ENCODE peak calls at places on chromosomes 13 and 19, in eight cellular contexts. F, V, D, K, H, R, Z and T are unnamed samples.

GRCh38 chr13:99439048-99439447 is 62.2 kb upstream of the TM9SF2 start:
- DNase-seq in F (no peak), V (no peak), D (no peak), K (no peak), H (no peak), R (no peak), Z (no peak), T (no peak)

GRCh38 chr13:40539954-40540706 is 126.3 kb downstream of the FOXO1 start:
- DNase-seq in F (peak; percentile 30), V (no peak), D (peak; percentile 96), K (no peak), H (no peak), R (no peak), Z (no peak), T (no peak)

GRCh38 chr13:83906240-83906820 is 24.1 kb upstream of the SLITRK1 start:
- DNase-seq in F (no peak), V (no peak), D (no peak), K (no peak), H (no peak), R (no peak), Z (no peak), T (peak; percentile 32)

GRCh38 chr19:48489608-48490216 is 20.5 kb downstream of the CYTH2 start:
- DNase-seq in F (peak; percentile 95), V (peak; percentile 91), D (peak; percentile 47), K (peak; percentile 57), H (peak; percentile 72), R (peak; percentile 90), Z (peak; percentile 71), T (peak; percentile 79)

GRCh38 chr19:37999309-38000213 is 92.6 kb downstream of the SIPA1L3 start:
- DNase-seq in F (peak; percentile 94), V (no peak), D (no peak), K (peak; percentile 43), H (no peak), R (peak; percentile 67), Z (no peak), T (no peak)

GRCh38 chr13:110055089-110055488 is 251.9 kb downstream of the COL4A1 start:
- DNase-seq in F (no peak), V (no peak), D (no peak), K (no peak), H (no peak), R (no peak), Z (no peak), T (no peak)

GRCh38 chr19:11626252-11626651 is 29.0 kb downstream of the ZNF627 start:
- DNase-seq in F (no peak), V (peak; percentile 9), D (no peak), K (no peak), H (no peak), R (no peak), Z (no peak), T (peak; percentile 26)

GRCh38 chr13:60463787-60464186 is 66.8 kb downstream of the TDRD3 start:
- DNase-seq in F (no peak), V (no peak), D (no peak), K (no peak), H (no peak), R (no peak), Z (no peak), T (no peak)

GRCh38 chr19:47098608-47099007 is 15.0 kb downstream of the ZC3H4 start:
- DNase-seq in F (no peak), V (no peak), D (no peak), K (no peak), H (no peak), R (peak; percentile 22), Z (no peak), T (no peak)

GRCh38 chr19:7540761-7541480 is 5.4 kb downstream of the PNPLA6 start:
- DNase-seq in F (no peak), V (no peak), D (no peak), K (no peak), H (no peak), R (no peak), Z (peak; percentile 86), T (no peak)

GRCh38 chr13:53151692-53152421 is 123.2 kb downstream of the OLFM4 start:
- DNase-seq in F (peak; percentile 1), V (peak; percentile 44), D (peak; percentile 43), K (no peak), H (no peak), R (no peak), Z (peak; percentile 44), T (peak; percentile 81)

GRCh38 chr13:94154362-94154761 is 325.1 kb downstream of the DCT start:
- DNase-seq in F (no peak), V (no peak), D (peak; percentile 11), K (peak; percentile 44), H (no peak), R (no peak), Z (no peak), T (peak; percentile 28)

GRCh38 chr19:3499738-3500428 is 591 bp downstream of the DOHH start:
- DNase-seq in F (no peak), V (no peak), D (no peak), K (no peak), H (no peak), R (no peak), Z (no peak), T (no peak)

GRCh38 chr13:62320129-62320724 is 904.6 kb upstream of the PCDH20 start:
- DNase-seq in F (peak; percentile 1), V (no peak), D (peak; percentile 22), K (no peak), H (no peak), R (no peak), Z (no peak), T (no peak)

GRCh38 chr13:97228850-97229521 is 6.9 kb downstream of the MBNL2 start:
- DNase-seq in F (no peak), V (no peak), D (no peak), K (no peak), H (no peak), R (no peak), Z (no peak), T (no peak)

GRCh38 chr19:3608750-3609322 is 2.2 kb upstream of the TBXA2R start:
- DNase-seq in F (no peak), V (no peak), D (no peak), K (no peak), H (peak; percentile 29), R (no peak), Z (peak; percentile 49), T (no peak)

GRCh38 chr13:39144941-39145533 is 106.8 kb downstream of the NHLRC3 start:
- DNase-seq in F (peak; percentile 25), V (peak; percentile 33), D (no peak), K (peak; percentile 35), H (peak; percentile 74), R (no peak), Z (peak; percentile 13), T (peak; percentile 72)

GRCh38 chr13:94335786-94336357 is 143.6 kb downstream of the DCT start:
- DNase-seq in F (no peak), V (no peak), D (no peak), K (no peak), H (no peak), R (no peak), Z (no peak), T (no peak)

GRCh38 chr13:90686438-90686837 is 661.0 kb upstream of the MIR17HG start:
- DNase-seq in F (no peak), V (no peak), D (no peak), K (no peak), H (no peak), R (no peak), Z (no peak), T (no peak)

GRCh38 chr13:98252931-98253470 is 75.9 kb upstream of the RNF113B start:
- DNase-seq in F (no peak), V (no peak), D (peak; percentile 49), K (no peak), H (no peak), R (no peak), Z (no peak), T (no peak)

GRCh38 chr19:9060559-9061340 is 26.1 kb upstream of the OR1M1 start:
- DNase-seq in F (no peak), V (no peak), D (no peak), K (no peak), H (no peak), R (no peak), Z (no peak), T (no peak)

GRCh38 chr13:71880753-71881541 is 13.9 kb upstream of the DACH1 start:
- DNase-seq in F (no peak), V (no peak), D (no peak), K (no peak), H (no peak), R (no peak), Z (no peak), T (no peak)

GRCh38 chr13:25153736-25154135 is 18.4 kb downstream of the AMER2 start:
- DNase-seq in F (no peak), V (no peak), D (no peak), K (no peak), H (no peak), R (no peak), Z (no peak), T (no peak)

GRCh38 chr13:48403151-48403631 is 9.7 kb downstream of the LPAR6 start:
- DNase-seq in F (no peak), V (no peak), D (no peak), K (no peak), H (no peak), R (no peak), Z (no peak), T (no peak)

GRCh38 chr19:32404939-32405430 is 585 bp upstream of the DPY19L3 start:
- DNase-seq in F (no peak), V (peak; percentile 57), D (peak; percentile 19), K (peak; percentile 35), H (peak; percentile 73), R (peak; percentile 81), Z (no peak), T (peak; percentile 62)

GRCh38 chr19:58117841-58118575 is 20.0 kb upstream of the ZSCAN18 start:
- DNase-seq in F (no peak), V (no peak), D (no peak), K (no peak), H (no peak), R (no peak), Z (no peak), T (peak; percentile 91)
- H3K9me3 ChIP-seq in F (peaks cover 88% of the 10 kb centered on the region), V (peaks cover 91% of the 10 kb centered on the region), D (peaks cover 88% of the 10 kb centered on the region), K (peaks cover 66% of the 10 kb centered on the region), H (no peaks in the 10 kb centered on the region), R (peaks cover 82% of the 10 kb centered on the region), Z (peaks cover 9% of the 10 kb centered on the region), T (no peaks in the 10 kb centered on the region)

GRCh38 chr19:40799558-40800338 is 757 bp downstream of the EGLN2 start:
- DNase-seq in F (no peak), V (no peak), D (no peak), K (no peak), H (peak; percentile 72), R (peak; percentile 87), Z (no peak), T (no peak)
- TF ChIP-seq POLR2A in F (no peak), V (no peak), D (no peak), K (no peak), H (no peak), R (no peak), Z (peak; percentile 25), T (no peak)

DNA sequence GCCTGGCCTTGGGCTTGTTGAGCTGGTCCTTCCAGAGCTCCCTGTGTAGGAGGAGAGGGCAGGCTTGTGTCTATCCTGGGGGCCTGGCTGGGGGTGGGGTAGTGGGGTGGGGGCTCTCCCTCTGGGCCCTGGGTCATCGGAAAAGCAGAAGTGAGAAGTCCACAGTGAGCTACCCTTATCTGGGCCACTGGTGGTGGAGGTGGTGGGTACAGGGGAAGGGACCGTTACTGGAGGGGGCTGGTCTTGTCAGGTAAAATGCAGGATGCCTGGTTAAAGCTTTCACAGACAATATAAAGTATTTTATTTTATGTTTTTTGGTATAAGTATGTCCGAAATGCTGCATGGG is 338 bp upstream of the SIGLEC10 start:
- DNase-seq in F (no peak), V (no peak), D (no peak), K (no peak), H (no peak), R (no peak), Z (no peak), T (no peak)
- H3K4me1 ChIP-seq in F (no peaks in the 10 kb centered on the region), V (no peaks in the 10 kb centered on the region), D (no peaks in the 10 kb centered on the region), K (no peaks in the 10 kb centered on the region), H (no peaks in the 10 kb centered on the region), R (no peaks in the 10 kb centered on the region), Z (peaks cover 36% of the 10 kb centered on the region), T (no peaks in the 10 kb centered on the region)

GRCh38 chr19:14949876-14950275 is 8.6 kb downstream of the OR7C2 start:
- DNase-seq in F (no peak), V (no peak), D (no peak), K (no peak), H (no peak), R (no peak), Z (no peak), T (no peak)
- H3K9me3 ChIP-seq in F (no peaks in the 10 kb centered on the region), V (no peaks in the 10 kb centered on the region), D (no peaks in the 10 kb centered on the region), K (no peaks in the 10 kb centered on the region), H (no peaks in the 10 kb centered on the region), R (no peaks in the 10 kb centered on the region), Z (no peaks in the 10 kb centered on the region), T (no peaks in the 10 kb centered on the region)